ENCODE peak calls at places on chromosomes 5 and 9, in four cellular contexts. One of them, this sample, is unnamed.

GRCh38 chr5:148791334-148791667 is 35.1 kb upstream of the ADRB2 start:
- DNase-seq in K562: no peak
- DNase-seq in H1: no peak
- DNase-seq in GM12878: peak; percentile 77
- DNase-seq in this sample: no peak

GRCh38 chr5:173573126-173573960 is 43.1 kb downstream of the BOD1 start:
- DNase-seq in GM12878: no peak
- DNase-seq in H1: peak; percentile 13
- DNase-seq in K562: peak; percentile 83
- DNase-seq in this sample: peak; percentile 89

GRCh38 chr5:136036991-136037705 is 8.4 kb downstream of the TGFBI start:
- DNase-seq in H1: no peak
- DNase-seq in K562: no peak
- DNase-seq in GM12878: peak; percentile 40
- DNase-seq in this sample: no peak

GRCh38 chr5:61048534-61048933 is 103.5 kb downstream of the NDUFAF2 start:
- DNase-seq in H1: no peak
- DNase-seq in K562: no peak
- DNase-seq in GM12878: no peak
- DNase-seq in this sample: no peak

GRCh38 chr9:27065288-27065687 is 43.7 kb upstream of the TEK start:
- DNase-seq in K562: no peak
- DNase-seq in GM12878: no peak
- DNase-seq in H1: no peak
- DNase-seq in this sample: no peak

GRCh38 chr5:172795401-172795977 is 24.5 kb upstream of the DUSP1 start:
- DNase-seq in K562: no peak
- DNase-seq in GM12878: no peak
- DNase-seq in H1: no peak
- DNase-seq in this sample: no peak

GRCh38 chr9:33988219-33988890 is 60.3 kb downstream of the UBAP2 start:
- DNase-seq in H1: no peak
- DNase-seq in K562: no peak
- DNase-seq in GM12878: peak; percentile 62
- DNase-seq in this sample: no peak

GRCh38 chr5:122137702-122138101 is 8.4 kb downstream of the ZNF474 start:
- DNase-seq in K562: no peak
- DNase-seq in GM12878: no peak
- DNase-seq in H1: no peak
- DNase-seq in this sample: no peak

GRCh38 chr5:66554211-66554610 is 42.0 kb upstream of the MAST4 start:
- DNase-seq in GM12878: peak; percentile 72
- DNase-seq in H1: no peak
- DNase-seq in K562: no peak
- DNase-seq in this sample: no peak

GRCh38 chr5:73523861-73524260 is 25.6 kb downstream of the BTF3 start:
- DNase-seq in K562: no peak
- DNase-seq in H1: no peak
- DNase-seq in GM12878: no peak
- DNase-seq in this sample: no peak

GRCh38 chr9:100595391-100596199 is 17.7 kb downstream of the CAVIN4 start:
- DNase-seq in GM12878: no peak
- DNase-seq in K562: peak; percentile 60
- DNase-seq in H1: no peak
- DNase-seq in this sample: peak; percentile 57

GRCh38 chr5:7396169-7397004 is 449 bp downstream of the ADCY2 start:
- DNase-seq in GM12878: no peak
- DNase-seq in K562: no peak
- DNase-seq in H1: no peak
- DNase-seq in this sample: peak; percentile 27

GRCh38 chr5:26737763-26738162 is 300.6 kb downstream of the CDH9 start:
- DNase-seq in K562: no peak
- DNase-seq in GM12878: no peak
- DNase-seq in H1: no peak
- DNase-seq in this sample: no peak

GRCh38 chr5:55096860-55097259 is 5.6 kb upstream of the GZMA start:
- DNase-seq in GM12878: no peak
- DNase-seq in K562: no peak
- DNase-seq in H1: no peak
- DNase-seq in this sample: no peak

GRCh38 chr9:16656432-16657169 is 213.9 kb downstream of the BNC2 start:
- DNase-seq in GM12878: no peak
- DNase-seq in K562: no peak
- DNase-seq in H1: no peak
- DNase-seq in this sample: no peak

GRCh38 chr9:95360866-95361265 is 43.4 kb upstream of the FANCC start:
- DNase-seq in H1: no peak
- DNase-seq in GM12878: no peak
- DNase-seq in K562: no peak
- DNase-seq in this sample: peak; percentile 79

GRCh38 chr5:67577424-67577823 is 380.8 kb upstream of the CD180 start:
- DNase-seq in H1: no peak
- DNase-seq in GM12878: no peak
- DNase-seq in K562: no peak
- DNase-seq in this sample: no peak

GRCh38 chr5:162139190-162139589 is 71.6 kb downstream of the GABRG2 start:
- DNase-seq in H1: no peak
- DNase-seq in K562: no peak
- DNase-seq in GM12878: no peak
- DNase-seq in this sample: no peak

GRCh38 chr5:172473427-172473826 is 19.1 kb upstream of the SH3PXD2B start:
- DNase-seq in H1: no peak
- DNase-seq in K562: no peak
- DNase-seq in GM12878: no peak
- DNase-seq in this sample: no peak

GRCh38 chr9:16571127-16571848 is 299.2 kb downstream of the BNC2 start:
- DNase-seq in K562: no peak
- DNase-seq in GM12878: no peak
- DNase-seq in H1: no peak
- DNase-seq in this sample: no peak

GRCh38 chr5:156325671-156326070 is 1.3 kb upstream of the SGCD start:
- DNase-seq in H1: no peak
- DNase-seq in K562: no peak
- DNase-seq in GM12878: no peak
- DNase-seq in this sample: no peak

GRCh38 chr5:2158109-2158508 is 275.4 kb upstream of the IRX4 start:
- DNase-seq in K562: no peak
- DNase-seq in H1: no peak
- DNase-seq in GM12878: no peak
- DNase-seq in this sample: no peak
- H3K27me3 ChIP-seq in K562: peaks cover 48% of the 10 kb centered on the region
- H3K27me3 ChIP-seq in H1: no peaks in the 10 kb centered on the region
- H3K27me3 ChIP-seq in GM12878: no peaks in the 10 kb centered on the region
- H3K27me3 ChIP-seq in this sample: peaks cover 34% of the 10 kb centered on the region

GRCh38 chr5:119021333-119021732 is 33.0 kb upstream of the DTWD2 start:
- DNase-seq in GM12878: no peak
- DNase-seq in H1: no peak
- DNase-seq in K562: no peak
- DNase-seq in this sample: no peak

GRCh38 chr5:119019431-119020348 is 31.3 kb upstream of the DTWD2 start:
- DNase-seq in K562: no peak
- DNase-seq in GM12878: no peak
- DNase-seq in H1: no peak
- DNase-seq in this sample: no peak

GRCh38 chr5:119022773-119023172 is 34.4 kb upstream of the DTWD2 start:
- DNase-seq in GM12878: no peak
- DNase-seq in K562: no peak
- DNase-seq in H1: no peak
- DNase-seq in this sample: no peak

GRCh38 chr5:119017999-119018398 is 29.7 kb upstream of the DTWD2 start:
- DNase-seq in GM12878: no peak
- DNase-seq in K562: no peak
- DNase-seq in H1: no peak
- DNase-seq in this sample: no peak

GRCh38 chr5:119022017-119022745 is 33.8 kb upstream of the DTWD2 start:
- DNase-seq in GM12878: no peak
- DNase-seq in H1: no peak
- DNase-seq in K562: no peak
- DNase-seq in this sample: peak; percentile 33
- H2AFZ ChIP-seq in GM12878: peak overlapping the region; percentile 45
- H2AFZ ChIP-seq in H1: peak overlapping the region; percentile 48
- H2AFZ ChIP-seq in K562: no peak overlapping the region
- H2AFZ ChIP-seq in this sample: no peak overlapping the region

GRCh38 chr5:93594591-93595419 is 11.8 kb downstream of the NR2F1 start:
- DNase-seq in H1: no peak
- DNase-seq in K562: no peak
- DNase-seq in GM12878: no peak
- DNase-seq in this sample: peak; percentile 22

GRCh38 chr5:93595420-93596136 is 12.6 kb downstream of the NR2F1 start:
- DNase-seq in K562: no peak
- DNase-seq in H1: no peak
- DNase-seq in GM12878: no peak
- DNase-seq in this sample: no peak

GRCh38 chr5:93591323-93591945 is 8.4 kb downstream of the NR2F1 start:
- DNase-seq in K562: no peak
- DNase-seq in GM12878: no peak
- DNase-seq in H1: no peak
- DNase-seq in this sample: no peak

GRCh38 chr5:93592866-93593265 is 9.8 kb downstream of the NR2F1 start:
- DNase-seq in H1: no peak
- DNase-seq in K562: no peak
- DNase-seq in GM12878: no peak
- DNase-seq in this sample: no peak

GRCh38 chr5:93593476-93594060 is 10.5 kb downstream of the NR2F1 start:
- DNase-seq in H1: no peak
- DNase-seq in K562: no peak
- DNase-seq in GM12878: no peak
- DNase-seq in this sample: no peak
- TF ChIP-seq NRF1 in H1: no peak
- TF ChIP-seq NRF1 in K562: no peak
- TF ChIP-seq NRF1 in GM12878: no peak
- TF ChIP-seq NRF1 in this sample: no peak

DNA sequence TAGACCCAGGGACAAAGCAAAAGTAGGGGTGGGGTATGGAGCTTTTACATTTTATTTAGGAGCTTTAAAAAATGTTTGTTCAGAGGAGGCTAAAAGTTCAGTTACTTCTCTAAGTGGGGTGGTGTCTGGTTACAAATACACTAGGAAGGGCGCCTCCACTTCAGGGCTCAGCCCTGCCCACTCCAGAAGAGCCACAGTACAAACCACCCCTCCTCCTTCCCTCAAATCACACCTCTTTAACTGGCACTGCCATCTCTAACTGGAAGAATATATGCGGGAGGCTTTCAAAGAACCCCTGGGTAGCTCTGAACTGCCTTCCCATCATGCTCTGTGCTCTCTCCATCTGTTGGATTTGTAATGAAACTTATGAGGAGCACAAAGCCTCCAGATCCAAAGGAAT is 98.8 kb upstream of the NFIB start:
- DNase-seq in GM12878: no peak
- DNase-seq in H1: no peak
- DNase-seq in K562: no peak
- DNase-seq in this sample: no peak
- H3K27me3 ChIP-seq in GM12878: no peaks in the 10 kb centered on the region
- H3K27me3 ChIP-seq in H1: no peaks in the 10 kb centered on the region
- H3K27me3 ChIP-seq in K562: no peaks in the 10 kb centered on the region
- H3K27me3 ChIP-seq in this sample: no peaks in the 10 kb centered on the region

GRCh38 chr5:18798058-18798457 is 1163.8 kb downstream of the TAF11L14 start:
- DNase-seq in GM12878: no peak
- DNase-seq in K562: no peak
- DNase-seq in H1: peak; percentile 87
- DNase-seq in this sample: no peak

GRCh38 chr5:18789216-18789615 is 1155.0 kb downstream of the TAF11L14 start:
- DNase-seq in H1: no peak
- DNase-seq in K562: no peak
- DNase-seq in GM12878: no peak
- DNase-seq in this sample: no peak

GRCh38 chr5:18797241-18797640 is 1163.0 kb downstream of the TAF11L14 start:
- DNase-seq in K562: no peak
- DNase-seq in H1: no peak
- DNase-seq in GM12878: no peak
- DNase-seq in this sample: no peak

DNA sequence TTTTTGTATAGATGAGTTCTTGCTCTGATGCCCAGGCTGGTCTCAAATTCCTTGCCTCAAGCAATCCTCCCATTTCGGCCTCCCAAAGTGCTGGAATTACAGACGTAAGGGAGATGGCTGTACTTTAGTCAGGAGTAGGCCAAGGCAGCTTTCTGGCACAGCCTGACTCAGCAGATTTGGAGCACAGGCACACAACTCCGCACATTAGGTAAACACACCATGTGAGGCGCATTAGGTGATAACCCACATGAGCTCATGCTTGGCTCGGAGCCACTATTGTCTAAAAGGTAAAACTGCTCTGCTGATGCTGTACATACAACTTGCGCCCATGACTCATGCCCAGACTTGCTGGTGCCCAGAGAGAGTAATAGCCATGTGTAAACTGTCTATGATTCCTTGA is 1157.9 kb downstream of the TAF11L14 start:
- DNase-seq in GM12878: no peak
- DNase-seq in K562: no peak
- DNase-seq in H1: no peak
- DNase-seq in this sample: no peak
- H2AFZ ChIP-seq in GM12878: no peak overlapping the region
- H2AFZ ChIP-seq in K562: no peak overlapping the region
- H2AFZ ChIP-seq in H1: no peak overlapping the region
- H2AFZ ChIP-seq in this sample: no peak overlapping the region

DNA sequence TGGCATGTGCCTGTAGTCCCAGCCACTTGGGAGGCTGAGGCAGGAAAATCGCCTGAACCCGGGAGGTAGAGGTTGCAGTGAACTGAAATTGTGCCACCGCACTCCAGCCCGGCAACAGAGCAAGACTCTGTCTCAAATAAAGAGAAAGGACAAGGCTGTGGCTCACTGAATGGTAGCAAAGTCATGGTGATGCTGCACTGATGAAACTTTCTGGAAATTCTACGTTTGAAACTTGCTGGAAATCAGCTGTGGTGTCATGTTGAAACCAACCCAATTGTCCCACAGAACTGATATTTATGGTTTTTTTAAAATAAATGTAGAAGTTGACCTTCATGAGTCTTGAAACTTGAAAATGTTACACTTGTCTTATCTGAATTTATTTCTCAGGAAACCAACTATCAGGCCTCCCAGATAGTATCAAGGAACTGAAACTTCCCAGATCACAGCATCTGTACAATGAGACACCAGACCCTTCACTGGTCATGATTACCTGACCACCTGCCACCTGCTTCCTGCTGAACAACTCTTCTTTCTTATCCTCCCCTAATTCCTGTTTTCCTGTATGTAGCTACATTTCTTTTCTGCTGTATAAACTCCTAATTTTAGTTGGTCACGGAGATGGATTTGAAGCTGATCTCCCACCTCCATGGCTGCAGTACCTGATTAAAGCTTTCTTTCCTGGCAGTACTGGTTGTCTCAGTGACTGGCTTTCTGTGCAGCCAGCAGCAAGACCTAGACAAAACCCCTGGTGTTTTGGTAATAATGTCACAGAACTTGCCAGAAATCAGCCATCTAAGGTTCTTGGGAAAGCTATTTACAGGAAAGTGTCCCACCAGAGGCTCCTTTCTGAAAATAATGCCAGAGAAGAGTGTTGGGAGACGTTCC is 5.6 kb upstream of the TBC1D13 start:
- DNase-seq in GM12878: no peak
- DNase-seq in K562: no peak
- DNase-seq in H1: no peak
- DNase-seq in this sample: no peak
- TF ChIP-seq NRF1 in GM12878: no peak
- TF ChIP-seq NRF1 in K562: no peak
- TF ChIP-seq NRF1 in H1: no peak
- TF ChIP-seq NRF1 in this sample: no peak

GRCh38 chr9:7783635-7784063 is 15.9 kb downstream of the DMAC1 start:
- DNase-seq in H1: no peak
- DNase-seq in K562: no peak
- DNase-seq in GM12878: no peak
- DNase-seq in this sample: no peak
- H3K27me3 ChIP-seq in H1: no peaks in the 10 kb centered on the region
- H3K27me3 ChIP-seq in K562: no peaks in the 10 kb centered on the region
- H3K27me3 ChIP-seq in GM12878: no peaks in the 10 kb centered on the region
- H3K27me3 ChIP-seq in this sample: no peaks in the 10 kb centered on the region